ENCODE peak calls at places on chromosomes 13 and 19, in six cellular contexts. One of them, this sample, is unnamed. For H3K4me1, the result is how much of the 10 kb centered on the place peaks cover.

GRCh38 chr19:42246143-42246868 is 3.9 kb upstream of the GSK3A start:
- DNase-seq in lower lobe of right lung: peak
- DNase-seq in breast epithelium: peak
- DNase-seq in IMR-90: peak
- DNase-seq in CD8-positive, alpha-beta T cell: no peak
- DNase-seq in GM23248: peak
- DNase-seq in this sample: no peak

GRCh38 chr13:40109324-40109958 is 454.0 kb downstream of the COG6 start:
- DNase-seq in lower lobe of right lung: no peak
- DNase-seq in breast epithelium: no peak
- DNase-seq in IMR-90: peak
- DNase-seq in CD8-positive, alpha-beta T cell: no peak
- DNase-seq in GM23248: peak
- DNase-seq in this sample: no peak

GRCh38 chr19:18433039-18433691 is 4.8 kb downstream of the ISYNA1 start:
- DNase-seq in lower lobe of right lung: no peak
- DNase-seq in breast epithelium: no peak
- DNase-seq in IMR-90: no peak
- DNase-seq in CD8-positive, alpha-beta T cell: peak
- DNase-seq in GM23248: peak
- DNase-seq in this sample: no peak

GRCh38 chr13:96052655-96053002 is 572 bp downstream of the UGGT2 start:
- DNase-seq in lower lobe of right lung: no peak
- DNase-seq in breast epithelium: no peak
- DNase-seq in IMR-90: peak
- DNase-seq in CD8-positive, alpha-beta T cell: no peak
- DNase-seq in GM23248: peak
- DNase-seq in this sample: no peak

GRCh38 chr13:71240906-71241305 is 626.1 kb downstream of the DACH1 start:
- DNase-seq in lower lobe of right lung: no peak
- DNase-seq in breast epithelium: no peak
- DNase-seq in IMR-90: no peak
- DNase-seq in CD8-positive, alpha-beta T cell: no peak
- DNase-seq in GM23248: no peak
- DNase-seq in this sample: no peak

GRCh38 chr13:35976126-35976525 is 155.1 kb downstream of the DCLK1 start:
- DNase-seq in lower lobe of right lung: no peak
- DNase-seq in breast epithelium: no peak
- DNase-seq in IMR-90: no peak
- DNase-seq in CD8-positive, alpha-beta T cell: no peak
- DNase-seq in GM23248: no peak
- DNase-seq in this sample: no peak

GRCh38 chr19:10835089-10835753 is 791 bp downstream of the TMED1 start:
- DNase-seq in lower lobe of right lung: no peak
- DNase-seq in breast epithelium: no peak
- DNase-seq in IMR-90: no peak
- DNase-seq in CD8-positive, alpha-beta T cell: no peak
- DNase-seq in GM23248: peak
- DNase-seq in this sample: no peak

GRCh38 chr13:94323746-94324408 is 155.6 kb downstream of the DCT start:
- DNase-seq in lower lobe of right lung: no peak
- DNase-seq in breast epithelium: no peak
- DNase-seq in IMR-90: no peak
- DNase-seq in CD8-positive, alpha-beta T cell: peak
- DNase-seq in GM23248: no peak
- DNase-seq in this sample: no peak

GRCh38 chr13:31476266-31476665 is 263.1 kb upstream of the RXFP2 start:
- DNase-seq in lower lobe of right lung: no peak
- DNase-seq in breast epithelium: no peak
- DNase-seq in IMR-90: peak
- DNase-seq in CD8-positive, alpha-beta T cell: no peak
- DNase-seq in GM23248: peak
- DNase-seq in this sample: no peak

GRCh38 chr19:32691952-32692726 is 518 bp downstream of the NUDT19 start:
- DNase-seq in lower lobe of right lung: peak
- DNase-seq in breast epithelium: peak
- DNase-seq in IMR-90: peak
- DNase-seq in CD8-positive, alpha-beta T cell: peak
- DNase-seq in GM23248: peak
- DNase-seq in this sample: peak

GRCh38 chr13:114087430-114087829 is 45.0 kb downstream of the RASA3 start:
- DNase-seq in lower lobe of right lung: no peak
- DNase-seq in breast epithelium: peak
- DNase-seq in IMR-90: no peak
- DNase-seq in CD8-positive, alpha-beta T cell: peak
- DNase-seq in GM23248: no peak
- DNase-seq in this sample: no peak

GRCh38 chr13:114128624-114129522 is 3.5 kb downstream of the RASA3 start:
- DNase-seq in lower lobe of right lung: peak
- DNase-seq in breast epithelium: no peak
- DNase-seq in IMR-90: peak
- DNase-seq in CD8-positive, alpha-beta T cell: peak
- DNase-seq in GM23248: peak
- DNase-seq in this sample: peak

GRCh38 chr13:79659161-79659560 is 178.2 kb downstream of the NDFIP2 start:
- DNase-seq in lower lobe of right lung: no peak
- DNase-seq in breast epithelium: no peak
- DNase-seq in IMR-90: no peak
- DNase-seq in CD8-positive, alpha-beta T cell: no peak
- DNase-seq in GM23248: no peak
- DNase-seq in this sample: no peak

GRCh38 chr13:20525144-20525600 is 485 bp downstream of the CRYL1 start:
- DNase-seq in lower lobe of right lung: peak
- DNase-seq in breast epithelium: no peak
- DNase-seq in IMR-90: no peak
- DNase-seq in CD8-positive, alpha-beta T cell: peak
- DNase-seq in GM23248: peak
- DNase-seq in this sample: no peak

GRCh38 chr13:68608147-68608546 is 1378.0 kb upstream of the PCDH9 start:
- DNase-seq in lower lobe of right lung: no peak
- DNase-seq in breast epithelium: no peak
- DNase-seq in IMR-90: no peak
- DNase-seq in CD8-positive, alpha-beta T cell: no peak
- DNase-seq in GM23248: no peak
- DNase-seq in this sample: no peak

GRCh38 chr13:97302611-97303010 is 80.5 kb downstream of the MBNL2 start:
- DNase-seq in lower lobe of right lung: no peak
- DNase-seq in breast epithelium: no peak
- DNase-seq in IMR-90: no peak
- DNase-seq in CD8-positive, alpha-beta T cell: no peak
- DNase-seq in GM23248: no peak
- DNase-seq in this sample: no peak
- H3K4me1 ChIP-seq in lower lobe of right lung: half or more
- H3K4me1 ChIP-seq in breast epithelium: under half
- H3K4me1 ChIP-seq in IMR-90: under half
- H3K4me1 ChIP-seq in CD8-positive, alpha-beta T cell: under half
- H3K4me1 ChIP-seq in GM23248: under half
- H3K4me1 ChIP-seq in this sample: under half

GRCh38 chr13:27425918-27426630 is 1.7 kb downstream of the GTF3A start:
- DNase-seq in lower lobe of right lung: peak
- DNase-seq in breast epithelium: peak
- DNase-seq in IMR-90: peak
- DNase-seq in CD8-positive, alpha-beta T cell: peak
- DNase-seq in GM23248: peak
- DNase-seq in this sample: peak
- H3K4me1 ChIP-seq in lower lobe of right lung: under half
- H3K4me1 ChIP-seq in breast epithelium: under half
- H3K4me1 ChIP-seq in IMR-90: under half
- H3K4me1 ChIP-seq in CD8-positive, alpha-beta T cell: under half
- H3K4me1 ChIP-seq in GM23248: under half
- H3K4me1 ChIP-seq in this sample: half or more

GRCh38 chr13:97238432-97238831 is 16.3 kb downstream of the MBNL2 start:
- DNase-seq in lower lobe of right lung: no peak
- DNase-seq in breast epithelium: no peak
- DNase-seq in IMR-90: no peak
- DNase-seq in CD8-positive, alpha-beta T cell: no peak
- DNase-seq in GM23248: no peak
- DNase-seq in this sample: no peak
- H3K4me1 ChIP-seq in lower lobe of right lung: half or more
- H3K4me1 ChIP-seq in breast epithelium: under half
- H3K4me1 ChIP-seq in IMR-90: under half
- H3K4me1 ChIP-seq in CD8-positive, alpha-beta T cell: under half
- H3K4me1 ChIP-seq in GM23248: under half
- H3K4me1 ChIP-seq in this sample: under half

GRCh38 chr19:45960595-45961235 is 12.9 kb downstream of the NOVA2 start:
- DNase-seq in lower lobe of right lung: no peak
- DNase-seq in breast epithelium: no peak
- DNase-seq in IMR-90: no peak
- DNase-seq in CD8-positive, alpha-beta T cell: no peak
- DNase-seq in GM23248: no peak
- DNase-seq in this sample: no peak
- H3K4me1 ChIP-seq in lower lobe of right lung: under half
- H3K4me1 ChIP-seq in breast epithelium: under half
- H3K4me1 ChIP-seq in IMR-90: under half
- H3K4me1 ChIP-seq in CD8-positive, alpha-beta T cell: under half
- H3K4me1 ChIP-seq in GM23248: under half
- H3K4me1 ChIP-seq in this sample: under half

GRCh38 chr19:38656171-38656981 is 8.9 kb downstream of the ACTN4 start:
- DNase-seq in lower lobe of right lung: no peak
- DNase-seq in breast epithelium: no peak
- DNase-seq in IMR-90: peak
- DNase-seq in CD8-positive, alpha-beta T cell: no peak
- DNase-seq in GM23248: peak
- DNase-seq in this sample: no peak
- H3K4me1 ChIP-seq in lower lobe of right lung: half or more
- H3K4me1 ChIP-seq in breast epithelium: half or more
- H3K4me1 ChIP-seq in IMR-90: under half
- H3K4me1 ChIP-seq in CD8-positive, alpha-beta T cell: under half
- H3K4me1 ChIP-seq in GM23248: half or more
- H3K4me1 ChIP-seq in this sample: half or more

GRCh38 chr19:19451429-19452240 is 46.2 kb downstream of the GATAD2A start:
- DNase-seq in lower lobe of right lung: no peak
- DNase-seq in breast epithelium: no peak
- DNase-seq in IMR-90: no peak
- DNase-seq in CD8-positive, alpha-beta T cell: peak
- DNase-seq in GM23248: no peak
- DNase-seq in this sample: no peak
- H3K4me1 ChIP-seq in lower lobe of right lung: half or more
- H3K4me1 ChIP-seq in breast epithelium: under half
- H3K4me1 ChIP-seq in IMR-90: under half
- H3K4me1 ChIP-seq in CD8-positive, alpha-beta T cell: half or more
- H3K4me1 ChIP-seq in GM23248: under half
- H3K4me1 ChIP-seq in this sample: under half

GRCh38 chr13:99505814-99506269 is 4.6 kb downstream of the TM9SF2 start:
- DNase-seq in lower lobe of right lung: no peak
- DNase-seq in breast epithelium: no peak
- DNase-seq in IMR-90: peak
- DNase-seq in CD8-positive, alpha-beta T cell: no peak
- DNase-seq in GM23248: peak
- DNase-seq in this sample: no peak
- H3K4me1 ChIP-seq in lower lobe of right lung: half or more
- H3K4me1 ChIP-seq in breast epithelium: under half
- H3K4me1 ChIP-seq in IMR-90: under half
- H3K4me1 ChIP-seq in CD8-positive, alpha-beta T cell: under half
- H3K4me1 ChIP-seq in GM23248: under half
- H3K4me1 ChIP-seq in this sample: under half

GRCh38 chr13:75364131-75364713 is 117.7 kb downstream of the TBC1D4 start:
- DNase-seq in lower lobe of right lung: no peak
- DNase-seq in breast epithelium: no peak
- DNase-seq in IMR-90: peak
- DNase-seq in CD8-positive, alpha-beta T cell: no peak
- DNase-seq in GM23248: no peak
- DNase-seq in this sample: no peak

GRCh38 chr13:75368167-75368566 is 113.8 kb downstream of the TBC1D4 start:
- DNase-seq in lower lobe of right lung: no peak
- DNase-seq in breast epithelium: no peak
- DNase-seq in IMR-90: peak
- DNase-seq in CD8-positive, alpha-beta T cell: no peak
- DNase-seq in GM23248: peak
- DNase-seq in this sample: no peak

GRCh38 chr13:75366380-75367280 is 115.3 kb downstream of the TBC1D4 start:
- DNase-seq in lower lobe of right lung: no peak
- DNase-seq in breast epithelium: no peak
- DNase-seq in IMR-90: no peak
- DNase-seq in CD8-positive, alpha-beta T cell: no peak
- DNase-seq in GM23248: no peak
- DNase-seq in this sample: no peak

GRCh38 chr13:75363371-75363770 is 118.6 kb downstream of the TBC1D4 start:
- DNase-seq in lower lobe of right lung: no peak
- DNase-seq in breast epithelium: no peak
- DNase-seq in IMR-90: no peak
- DNase-seq in CD8-positive, alpha-beta T cell: no peak
- DNase-seq in GM23248: no peak
- DNase-seq in this sample: no peak

DNA sequence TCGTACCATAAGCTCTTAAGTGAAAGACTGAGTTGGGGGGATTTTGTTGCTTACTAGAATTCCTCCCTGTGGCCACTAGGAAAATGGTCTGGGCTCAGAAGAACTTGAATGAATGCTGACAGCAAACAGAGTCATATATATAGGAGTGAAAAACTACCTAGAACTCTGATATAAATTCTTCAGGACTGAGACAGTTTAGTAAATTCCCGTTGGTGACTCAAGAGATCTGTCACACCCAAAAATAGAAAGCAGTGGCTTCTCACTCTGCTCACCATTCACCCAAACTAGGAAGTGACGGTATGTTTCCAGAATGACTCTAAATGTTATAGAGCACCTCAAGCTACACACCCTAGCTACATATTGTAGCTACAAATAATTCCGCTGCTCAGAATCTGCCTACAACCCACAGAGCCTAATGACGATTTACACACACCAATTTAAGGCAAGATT is 116.2 kb downstream of the TBC1D4 start:
- DNase-seq in lower lobe of right lung: no peak
- DNase-seq in breast epithelium: no peak
- DNase-seq in IMR-90: peak
- DNase-seq in CD8-positive, alpha-beta T cell: no peak
- DNase-seq in GM23248: peak
- DNase-seq in this sample: no peak
- H3K4me1 ChIP-seq in lower lobe of right lung: under half
- H3K4me1 ChIP-seq in breast epithelium: under half
- H3K4me1 ChIP-seq in IMR-90: under half
- H3K4me1 ChIP-seq in CD8-positive, alpha-beta T cell: under half
- H3K4me1 ChIP-seq in GM23248: under half
- H3K4me1 ChIP-seq in this sample: half or more

GRCh38 chr13:59835569-59835968 is 328.2 kb downstream of the DIAPH3 start:
- DNase-seq in lower lobe of right lung: no peak
- DNase-seq in breast epithelium: no peak
- DNase-seq in IMR-90: no peak
- DNase-seq in CD8-positive, alpha-beta T cell: no peak
- DNase-seq in GM23248: no peak
- DNase-seq in this sample: no peak

GRCh38 chr13:59837101-59837500 is 326.6 kb downstream of the DIAPH3 start:
- DNase-seq in lower lobe of right lung: no peak
- DNase-seq in breast epithelium: no peak
- DNase-seq in IMR-90: no peak
- DNase-seq in CD8-positive, alpha-beta T cell: no peak
- DNase-seq in GM23248: no peak
- DNase-seq in this sample: no peak

GRCh38 chr13:59829690-59830089 is 334.0 kb downstream of the DIAPH3 start:
- DNase-seq in lower lobe of right lung: no peak
- DNase-seq in breast epithelium: no peak
- DNase-seq in IMR-90: peak
- DNase-seq in CD8-positive, alpha-beta T cell: no peak
- DNase-seq in GM23248: no peak
- DNase-seq in this sample: no peak

DNA sequence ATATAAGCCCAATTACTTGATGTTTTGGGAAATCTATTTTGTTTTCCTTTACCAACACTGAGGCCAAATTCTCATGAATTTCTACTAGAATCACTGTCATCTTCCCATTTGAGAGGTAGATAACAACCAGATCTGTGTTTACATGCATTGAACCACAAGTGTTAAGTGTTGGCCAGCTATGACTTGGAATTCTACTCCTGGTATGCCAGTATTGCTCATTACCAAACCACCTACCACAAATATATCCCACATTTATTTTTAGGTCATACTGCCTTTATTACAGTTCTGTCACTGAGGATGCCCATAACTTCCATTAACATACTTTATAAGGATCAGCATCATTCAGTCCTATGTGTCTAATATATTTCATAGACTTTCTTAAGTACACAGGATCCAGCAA is 328.9 kb downstream of the DIAPH3 start:
- DNase-seq in lower lobe of right lung: no peak
- DNase-seq in breast epithelium: no peak
- DNase-seq in IMR-90: peak
- DNase-seq in CD8-positive, alpha-beta T cell: no peak
- DNase-seq in GM23248: peak
- DNase-seq in this sample: no peak
- H3K4me1 ChIP-seq in lower lobe of right lung: under half
- H3K4me1 ChIP-seq in breast epithelium: under half
- H3K4me1 ChIP-seq in IMR-90: under half
- H3K4me1 ChIP-seq in CD8-positive, alpha-beta T cell: under half
- H3K4me1 ChIP-seq in GM23248: under half
- H3K4me1 ChIP-seq in this sample: under half

This sample was measured in esophagus squamous epithelium.